ENCODE peak calls at places on chromosomes 7 and 10, in eight cellular contexts. M, Z, V, L, Y, P, G and C are unnamed samples.
A peak's percentile ranks its signal among the peaks of the same experiment; 100 is the strongest.

GRCh38 chr10:63798599-63799498 is 277.6 kb downstream of the REEP3 start:
- DNase-seq in M (no peak), Z (peak; percentile 38), V (no peak), L (peak; percentile 73), Y (no peak), P (no peak), G (no peak), C (no peak)

GRCh38 chr7:142379445-142379844 is 121.6 kb upstream of the PRSS58 start:
- DNase-seq in M (no peak), Z (no peak), V (no peak), L (no peak), Y (no peak), P (peak; percentile 67), G (no peak), C (no peak)

GRCh38 chr10:109427421-109427820 is 495.9 kb downstream of the XPNPEP1 start:
- DNase-seq in M (no peak), Z (no peak), V (no peak), L (no peak), Y (no peak), P (no peak), G (no peak), C (no peak)

GRCh38 chr7:152709307-152710133 is 33.6 kb upstream of the XRCC2 start:
- DNase-seq in M (no peak), Z (no peak), V (no peak), L (no peak), Y (no peak), P (no peak), G (no peak), C (no peak)

GRCh38 chr7:128860158-128861073 is 2.2 kb upstream of the ATP6V1F start:
- DNase-seq in M (no peak), Z (peak; percentile 32), V (no peak), L (peak; percentile 58), Y (no peak), P (no peak), G (no peak), C (no peak)

GRCh38 chr7:42869131-42870020 is 42.5 kb downstream of the C7orf25 start:
- DNase-seq in M (no peak), Z (no peak), V (no peak), L (no peak), Y (no peak), P (no peak), G (peak; percentile 58), C (no peak)

GRCh38 chr10:80460399-80461207 is 6.5 kb downstream of the TSPAN14 start:
- DNase-seq in M (no peak), Z (peak; percentile 85), V (no peak), L (no peak), Y (no peak), P (peak; percentile 54), G (peak; percentile 14), C (no peak)

GRCh38 chr10:29407280-29407858 is 118.5 kb downstream of the LYZL1 start:
- DNase-seq in M (no peak), Z (no peak), V (no peak), L (no peak), Y (no peak), P (no peak), G (no peak), C (no peak)

GRCh38 chr7:120920588-120920987 is 30.0 kb upstream of the ING3 start:
- DNase-seq in M (no peak), Z (no peak), V (no peak), L (no peak), Y (no peak), P (peak; percentile 64), G (no peak), C (no peak)

GRCh38 chr7:117019786-117020604 is 66.7 kb downstream of the ST7 start:
- DNase-seq in M (no peak), Z (no peak), V (no peak), L (peak; percentile 77), Y (no peak), P (peak; percentile 98), G (no peak), C (no peak)

GRCh38 chr7:143510854-143511592 is 33.4 kb downstream of the TAS2R41 start:
- DNase-seq in M (no peak), Z (no peak), V (no peak), L (no peak), Y (no peak), P (no peak), G (no peak), C (no peak)

GRCh38 chr10:24350111-24350921 is 141.4 kb downstream of the KIAA1217 start:
- DNase-seq in M (no peak), Z (peak; percentile 59), V (no peak), L (no peak), Y (no peak), P (no peak), G (no peak), C (no peak)

GRCh38 chr7:125675169-125675568 is 745.5 kb upstream of the POT1 start:
- DNase-seq in M (no peak), Z (no peak), V (no peak), L (no peak), Y (no peak), P (no peak), G (no peak), C (no peak)

GRCh38 chr10:129365767-129366400 is 101.2 kb upstream of the MGMT start:
- DNase-seq in M (no peak), Z (no peak), V (no peak), L (no peak), Y (no peak), P (no peak), G (peak; percentile 5), C (no peak)

GRCh38 chr7:3120513-3120912 is 76.8 kb upstream of the CARD11 start:
- DNase-seq in M (peak; percentile 20), Z (no peak), V (peak; percentile 16), L (no peak), Y (no peak), P (no peak), G (peak; percentile 41), C (no peak)